ENCODE peak calls at places on chromosomes 4 and X, in four cellular contexts. One of them, this sample, is unnamed.

GRCh38 chrX:22742174-22742573 is 257.6 kb upstream of the DDX53 start:
- DNase-seq in K562: no peak
- DNase-seq in cardiac fibroblast: peak; percentile 67
- DNase-seq in psoas muscle: no peak
- DNase-seq in this sample: no peak

GRCh38 chr4:71275004-71275403 is 63.8 kb upstream of the SLC4A4 start:
- DNase-seq in K562: no peak
- DNase-seq in cardiac fibroblast: no peak
- DNase-seq in psoas muscle: no peak
- DNase-seq in this sample: no peak

GRCh38 chr4:155614111-155614762 is 52.4 kb upstream of the GUCY1A1 start:
- DNase-seq in K562: no peak
- DNase-seq in cardiac fibroblast: no peak
- DNase-seq in psoas muscle: no peak
- DNase-seq in this sample: no peak

GRCh38 chr4:15238720-15239119 is 189.1 kb upstream of the C1QTNF7 start:
- DNase-seq in K562: peak; percentile 19
- DNase-seq in cardiac fibroblast: peak; percentile 67
- DNase-seq in psoas muscle: no peak
- DNase-seq in this sample: peak; percentile 64

GRCh38 chr4:81136161-81136910 is 78.7 kb downstream of the PRKG2 start:
- DNase-seq in K562: no peak
- DNase-seq in cardiac fibroblast: peak; percentile 98
- DNase-seq in psoas muscle: no peak
- DNase-seq in this sample: no peak

GRCh38 chr4:138501614-138502013 is 259.5 kb upstream of the SLC7A11 start:
- DNase-seq in K562: no peak
- DNase-seq in cardiac fibroblast: no peak
- DNase-seq in psoas muscle: no peak
- DNase-seq in this sample: no peak

GRCh38 chr4:165493359-165493758 is 114.6 kb downstream of the CPE start:
- DNase-seq in K562: peak; percentile 52
- DNase-seq in cardiac fibroblast: peak; percentile 80
- DNase-seq in psoas muscle: peak; percentile 78
- DNase-seq in this sample: peak; percentile 87

GRCh38 chrX:106707771-106708454 is 18.6 kb upstream of the RNF128 start:
- DNase-seq in K562: no peak
- DNase-seq in cardiac fibroblast: peak; percentile 62
- DNase-seq in psoas muscle: no peak
- DNase-seq in this sample: no peak

GRCh38 chr4:89316187-89316586 is 8.6 kb upstream of the GPRIN3 start:
- DNase-seq in K562: no peak
- DNase-seq in cardiac fibroblast: no peak
- DNase-seq in psoas muscle: no peak
- DNase-seq in this sample: no peak

GRCh38 chrX:45710081-45710801 is 509.6 kb upstream of the DIPK2B start:
- DNase-seq in K562: no peak
- DNase-seq in cardiac fibroblast: peak; percentile 37
- DNase-seq in psoas muscle: no peak
- DNase-seq in this sample: no peak

GRCh38 chrX:45719751-45720501 is 519.2 kb upstream of the DIPK2B start:
- DNase-seq in K562: no peak
- DNase-seq in cardiac fibroblast: no peak
- DNase-seq in psoas muscle: no peak
- DNase-seq in this sample: no peak

GRCh38 chr4:12993923-12994322 is 490.2 kb downstream of the RAB28 start:
- DNase-seq in K562: no peak
- DNase-seq in cardiac fibroblast: no peak
- DNase-seq in psoas muscle: no peak
- DNase-seq in this sample: no peak

GRCh38 chr4:75769044-75769443 is 44.7 kb downstream of the USO1 start:
- DNase-seq in K562: no peak
- DNase-seq in cardiac fibroblast: peak; percentile 24
- DNase-seq in psoas muscle: no peak
- DNase-seq in this sample: no peak

GRCh38 chrX:120740072-120740471 is 110.2 kb upstream of the C1GALT1C1 start:
- DNase-seq in K562: no peak
- DNase-seq in cardiac fibroblast: no peak
- DNase-seq in psoas muscle: no peak
- DNase-seq in this sample: no peak

GRCh38 chr4:577499-578450 is 1.7 kb upstream of the TMEM271 start:
- DNase-seq in K562: no peak
- DNase-seq in cardiac fibroblast: peak; percentile 8
- DNase-seq in psoas muscle: no peak
- DNase-seq in this sample: no peak

GRCh38 chr4:123924536-123924935 is 527.9 kb downstream of the SPRY1 start:
- DNase-seq in K562: no peak
- DNase-seq in cardiac fibroblast: peak; percentile 43
- DNase-seq in psoas muscle: no peak
- DNase-seq in this sample: no peak

GRCh38 chrX:65697915-65698796 is 30.7 kb downstream of the MSN start:
- DNase-seq in K562: peak; percentile 41
- DNase-seq in cardiac fibroblast: peak; percentile 37
- DNase-seq in psoas muscle: no peak
- DNase-seq in this sample: peak; percentile 47

GRCh38 chr4:79650217-79650616 is 242.2 kb upstream of the GK2 start:
- DNase-seq in K562: no peak
- DNase-seq in cardiac fibroblast: no peak
- DNase-seq in psoas muscle: no peak
- DNase-seq in this sample: no peak

DNA sequence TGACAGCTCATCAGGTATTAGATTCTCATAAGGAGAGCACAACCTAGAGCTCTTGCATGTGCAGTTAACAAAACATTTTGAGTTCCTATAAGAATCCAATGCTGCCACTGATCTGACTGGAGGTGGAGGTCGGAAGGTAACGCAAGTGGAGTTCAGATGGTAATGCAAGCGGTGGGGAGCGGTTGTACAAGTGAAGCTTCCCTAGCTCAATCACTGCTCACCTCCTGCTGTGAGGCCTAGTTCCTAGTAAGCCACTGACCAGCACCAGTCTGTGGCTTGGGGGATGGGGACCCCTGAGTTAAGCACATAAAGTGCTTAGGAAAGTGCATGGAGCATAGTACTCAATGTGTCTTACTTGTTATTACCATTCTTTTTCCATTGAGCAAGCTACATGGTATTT is 983.2 kb upstream of the IGFBP7 start:
- DNase-seq in K562: no peak
- DNase-seq in cardiac fibroblast: no peak
- DNase-seq in psoas muscle: peak; percentile 21
- DNase-seq in this sample: no peak
- TF ChIP-seq CTCF in K562: no peak
- TF ChIP-seq CTCF in cardiac fibroblast: no peak
- TF ChIP-seq CTCF in psoas muscle: no peak
- TF ChIP-seq CTCF in this sample: no peak

GRCh38 chr4:31793907-31794306 is 1073.7 kb downstream of the PCDH7 start:
- DNase-seq in K562: no peak
- DNase-seq in cardiac fibroblast: peak; percentile 16
- DNase-seq in psoas muscle: no peak
- DNase-seq in this sample: no peak
- TF ChIP-seq CTCF in K562: no peak
- TF ChIP-seq CTCF in cardiac fibroblast: peak; percentile 25
- TF ChIP-seq CTCF in psoas muscle: peak; percentile 5
- TF ChIP-seq CTCF in this sample: peak; percentile 66

DNA sequence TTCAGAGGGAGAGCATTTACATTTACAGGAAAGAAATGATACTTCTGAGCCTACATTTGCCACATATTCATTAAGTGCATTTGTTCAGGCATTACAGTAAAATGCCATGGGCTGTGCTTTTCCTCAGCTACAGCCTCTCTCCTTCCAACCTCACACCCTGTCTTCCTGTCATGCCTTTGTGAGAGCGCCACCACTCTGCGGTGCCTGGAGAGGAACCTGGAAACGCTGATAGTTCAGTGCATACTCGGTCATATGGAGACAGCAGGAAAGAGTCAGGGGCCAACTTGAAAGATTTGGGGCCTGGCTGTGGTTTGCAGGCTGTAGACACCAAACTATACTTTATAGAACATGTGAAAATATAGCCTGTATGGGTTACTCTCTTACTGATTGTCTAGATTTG is 40.5 kb downstream of the NFKB1 start:
- DNase-seq in K562: no peak
- DNase-seq in cardiac fibroblast: no peak
- DNase-seq in psoas muscle: peak; percentile 43
- DNase-seq in this sample: peak; percentile 53
- TF ChIP-seq CTCF in K562: peak; percentile 31
- TF ChIP-seq CTCF in cardiac fibroblast: no peak
- TF ChIP-seq CTCF in psoas muscle: no peak
- TF ChIP-seq CTCF in this sample: no peak

DNA sequence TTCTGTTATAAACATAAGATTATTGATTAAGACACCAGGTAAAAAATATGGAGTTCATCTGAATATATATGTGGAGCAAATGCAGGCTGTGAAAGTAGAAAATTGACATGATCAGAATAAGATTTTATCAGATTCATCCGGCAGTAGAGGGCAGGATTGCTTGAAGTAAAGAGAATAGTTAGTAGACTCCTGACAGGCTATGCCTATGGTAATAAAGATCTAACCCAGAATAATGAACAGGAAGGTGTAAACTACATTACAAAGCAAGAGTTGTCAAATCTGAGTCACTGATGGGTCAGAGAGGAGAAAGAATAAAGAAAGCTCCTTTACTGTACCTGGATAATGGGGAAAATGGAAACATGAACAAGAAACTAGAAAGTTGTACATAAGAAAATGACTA is 20.8 kb upstream of the TMEM184C start:
- DNase-seq in K562: no peak
- DNase-seq in cardiac fibroblast: no peak
- DNase-seq in psoas muscle: no peak
- DNase-seq in this sample: no peak
- TF ChIP-seq CTCF in K562: no peak
- TF ChIP-seq CTCF in cardiac fibroblast: no peak
- TF ChIP-seq CTCF in psoas muscle: no peak
- TF ChIP-seq CTCF in this sample: no peak

GRCh38 chr4:143207555-143207954 is 22.8 kb downstream of the USP38 start:
- DNase-seq in K562: no peak
- DNase-seq in cardiac fibroblast: peak; percentile 53
- DNase-seq in psoas muscle: no peak
- DNase-seq in this sample: no peak
- TF ChIP-seq CTCF in K562: no peak
- TF ChIP-seq CTCF in cardiac fibroblast: peak; percentile 37
- TF ChIP-seq CTCF in psoas muscle: peak; percentile 45
- TF ChIP-seq CTCF in this sample: no peak

DNA sequence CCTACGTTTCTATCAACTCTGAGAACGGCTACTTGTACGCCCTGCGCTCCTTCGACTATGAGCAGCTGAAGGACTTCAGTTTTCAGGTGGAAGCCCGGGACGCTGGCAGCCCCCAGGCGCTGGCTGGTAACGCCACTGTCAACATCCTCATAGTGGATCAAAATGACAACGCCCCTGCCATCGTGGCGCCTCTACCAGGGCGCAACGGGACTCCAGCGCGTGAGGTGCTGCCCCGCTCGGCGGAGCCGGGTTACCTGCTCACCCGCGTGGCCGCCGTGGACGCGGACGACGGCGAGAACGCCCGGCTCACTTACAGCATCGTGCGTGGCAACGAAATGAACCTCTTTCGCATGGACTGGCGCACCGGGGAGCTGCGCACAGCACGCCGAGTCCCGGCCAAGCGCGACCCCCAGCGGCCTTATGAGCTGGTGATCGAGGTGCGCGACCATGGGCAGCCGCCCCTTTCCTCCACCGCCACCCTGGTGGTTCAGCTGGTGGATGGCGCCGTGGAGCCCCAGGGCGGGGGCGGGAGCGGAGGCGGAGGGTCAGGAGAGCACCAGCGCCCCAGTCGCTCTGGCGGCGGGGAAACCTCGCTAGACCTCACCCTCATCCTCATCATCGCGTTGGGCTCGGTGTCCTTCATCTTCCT is 2.7 kb downstream of the PCDH10 start:
- DNase-seq in K562: no peak
- DNase-seq in cardiac fibroblast: no peak
- DNase-seq in psoas muscle: peak; percentile 36
- DNase-seq in this sample: peak; percentile 59
- TF ChIP-seq CTCF in K562: no peak
- TF ChIP-seq CTCF in cardiac fibroblast: no peak
- TF ChIP-seq CTCF in psoas muscle: no peak
- TF ChIP-seq CTCF in this sample: peak; percentile 45

DNA sequence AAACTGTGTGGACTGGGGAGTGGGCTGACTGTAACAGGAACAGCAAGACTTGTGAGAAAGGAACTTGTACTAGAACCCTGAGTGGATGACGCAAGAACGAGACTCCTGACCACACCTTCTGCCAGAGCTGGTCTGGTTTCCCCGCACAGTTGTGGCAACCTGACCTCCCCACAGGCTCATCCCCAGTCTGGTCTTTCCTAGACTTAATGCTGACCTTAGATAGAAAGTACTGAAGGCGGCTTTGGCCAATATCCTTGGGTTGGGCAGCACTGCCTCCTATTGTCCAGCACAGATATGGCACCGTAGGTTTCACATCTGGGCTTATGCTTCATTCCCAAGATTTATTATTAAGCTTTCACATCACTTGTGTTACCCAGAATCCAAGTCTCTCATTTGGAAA is 137.8 kb upstream of the FRG1 start:
- DNase-seq in K562: peak; percentile 13
- DNase-seq in cardiac fibroblast: no peak
- DNase-seq in psoas muscle: no peak
- DNase-seq in this sample: peak; percentile 9
- TF ChIP-seq CTCF in K562: peak; percentile 18
- TF ChIP-seq CTCF in cardiac fibroblast: no peak
- TF ChIP-seq CTCF in psoas muscle: no peak
- TF ChIP-seq CTCF in this sample: no peak